ENCODE peak calls at places on chromosome 20, in nine cellular contexts. A, J, B, N, S, I, T, F and X are unnamed samples.

GRCh38 chr20:3068075-3068474 is 3.3 kb upstream of the OXT start:
- DNase-seq in B (no peak), T (no peak), A (no peak), N (no peak), S (no peak), I (peak), F (no peak), J (no peak), X (no peak)

GRCh38 chr20:62668441-62669027 is 26.2 kb downstream of the SLCO4A1 start:
- DNase-seq in A (peak), F (no peak), I (peak), J (peak), T (peak), S (peak), N (peak), B (peak), X (no peak)

GRCh38 chr20:58650181-58650775 is 805 bp upstream of the STX16 start:
- DNase-seq in N (no peak), B (no peak), J (no peak), S (no peak), F (no peak), I (peak), A (peak), T (no peak), X (no peak)

GRCh38 chr20:62386383-62387218 is at the start of gene RPS21:
- DNase-seq in J (peak), T (peak), I (peak), B (peak), S (peak), N (peak), F (peak), A (peak), X (peak)

GRCh38 chr20:19850190-19850533 is 92.1 kb downstream of the RIN2 start:
- DNase-seq in S (no peak), B (no peak), F (no peak), A (no peak), T (no peak), I (no peak), N (no peak), J (peak), X (no peak)

GRCh38 chr20:50453533-50453932 is 56.6 kb upstream of the PTPN1 start:
- DNase-seq in B (no peak), I (no peak), A (no peak), S (no peak), T (no peak), J (no peak), N (no peak), F (no peak), X (no peak)

GRCh38 chr20:59221049-59221748 is 57.6 kb downstream of the ZNF831 start:
- DNase-seq in I (no peak), A (no peak), F (no peak), J (peak), S (no peak), B (no peak), T (no peak), N (no peak), X (no peak)

GRCh38 chr20:36574278-36575065 is 1.1 kb downstream of the TGIF2 start:
- DNase-seq in A (peak), B (peak), T (no peak), S (no peak), I (peak), N (peak), J (peak), F (no peak), X (no peak)

GRCh38 chr20:5095931-5096330 is 23.8 kb downstream of the PCNA start:
- DNase-seq in A (no peak), N (no peak), T (no peak), I (no peak), S (no peak), B (no peak), F (no peak), J (no peak), X (no peak)

GRCh38 chr20:29690274-29690673 is 1567.2 kb upstream of the DEFB115 start:
- DNase-seq in T (no peak), N (no peak), B (no peak), A (no peak), S (no peak), J (no peak), I (no peak), F (no peak), X (no peak)

GRCh38 chr20:35192071-35192872 is 20.4 kb downstream of the PROCR start:
- DNase-seq in I (no peak), S (no peak), A (no peak), T (no peak), B (no peak), F (no peak), N (no peak), J (peak), X (no peak)

GRCh38 chr20:50029083-50029696 is 46.4 kb downstream of the SNAI1 start:
- DNase-seq in F (no peak), S (no peak), T (no peak), I (no peak), N (no peak), J (no peak), A (no peak), B (no peak), X (no peak)

GRCh38 chr20:20009784-20010253 is 7.3 kb upstream of the NAA20 start:
- DNase-seq in J (no peak), I (no peak), B (no peak), T (no peak), S (no peak), A (no peak), N (no peak), F (no peak), X (no peak)

GRCh38 chr20:3739926-3740599 is 7.6 kb downstream of the HSPA12B start:
- DNase-seq in I (no peak), S (no peak), A (no peak), B (no peak), J (no peak), F (no peak), T (no peak), N (no peak), X (no peak)

GRCh38 chr20:50172347-50173013 is 18.1 kb upstream of the CEBPB start:
- DNase-seq in F (no peak), S (no peak), J (peak), I (no peak), A (peak), B (peak), N (peak), T (no peak), X (peak)

GRCh38 chr20:9759392-9759791 is 79.5 kb downstream of the PAK5 start:
- DNase-seq in N (no peak), A (no peak), J (no peak), I (no peak), B (no peak), T (no peak), S (no peak), F (no peak), X (no peak)

GRCh38 chr20:41133709-41134361 is 3.5 kb upstream of the PLCG1 start:
- DNase-seq in T (no peak), I (peak), A (peak), J (no peak), B (no peak), F (no peak), S (no peak), N (no peak), X (no peak)

GRCh38 chr20:6651016-6651415 is 116.5 kb upstream of the BMP2 start:
- DNase-seq in A (no peak), S (no peak), N (peak), F (no peak), B (peak), I (no peak), J (peak), T (no peak), X (peak)